ENCODE peak calls at places on chromosomes 11 and 22, in seven cellular contexts. G is CD8-positive, alpha-beta memory T cell; H is HCT116; Q is tibial nerve; D is body of pancreas; C is kidney; J is mesendoderm. W is an unnamed sample.

GRCh38 chr11:110086892-110087309 is 6.3 kb upstream of the ZC3H12C start:
- DNase-seq in D (no peak), C (no peak), G (no peak), Q (peak), J (no peak), H (no peak), W (peak)

GRCh38 chr11:77672276-77672675 is 34.7 kb upstream of the CLNS1A start:
- DNase-seq in G (no peak), C (no peak), D (no peak), Q (no peak), J (no peak), H (no peak), W (no peak)

GRCh38 chr11:64916040-64916847 is 765 bp downstream of the ATG2A start:
- DNase-seq in G (peak), C (peak), H (no peak), Q (peak), J (peak), D (no peak), W (no peak)

GRCh38 chr22:43852605-43853327 is 9.5 kb downstream of the SULT4A1 start:
- DNase-seq in G (no peak), H (no peak), D (no peak), J (no peak), C (peak), Q (no peak), W (no peak)

GRCh38 chr11:105960252-105961245 is 61.5 kb downstream of the MSANTD4 start:
- DNase-seq in H (no peak), J (peak), G (no peak), Q (no peak), D (no peak), C (peak), W (no peak)

GRCh38 chr11:4093519-4094347 is 866 bp upstream of the RRM1 start:
- DNase-seq in G (no peak), Q (no peak), H (no peak), C (no peak), J (no peak), D (no peak), W (no peak)

GRCh38 chr11:67280341-67280790 is 8.7 kb upstream of the ANKRD13D start:
- DNase-seq in H (no peak), C (peak), J (no peak), Q (no peak), G (no peak), D (no peak), W (no peak)

GRCh38 chr11:134486106-134486505 is 74.1 kb upstream of the B3GAT1 start:
- DNase-seq in D (no peak), Q (no peak), J (no peak), H (no peak), G (no peak), C (no peak), W (no peak)

GRCh38 chr22:48895831-48896765 is 931.6 kb downstream of the BRD1 start:
- DNase-seq in D (no peak), H (no peak), J (no peak), G (no peak), Q (no peak), C (no peak), W (no peak)

GRCh38 chr11:13368041-13368446 is 90.5 kb downstream of the BMAL1 start:
- DNase-seq in G (no peak), D (no peak), J (no peak), H (no peak), C (no peak), Q (no peak), W (no peak)

GRCh38 chr22:26918236-26918635 is 260.8 kb downstream of the MIAT start:
- DNase-seq in Q (no peak), G (no peak), J (peak), H (peak), C (no peak), D (no peak), W (no peak)

GRCh38 chr11:126140106-126140931 is 71.1 kb downstream of the RPUSD4 start:
- DNase-seq in Q (no peak), C (no peak), G (no peak), J (no peak), H (no peak), D (no peak), W (no peak)
- H3K27ac ChIP-seq in Q (peak), C (no peak), G (no peak), J (no peak), H (no peak), D (no peak), W (no peak)

DNA sequence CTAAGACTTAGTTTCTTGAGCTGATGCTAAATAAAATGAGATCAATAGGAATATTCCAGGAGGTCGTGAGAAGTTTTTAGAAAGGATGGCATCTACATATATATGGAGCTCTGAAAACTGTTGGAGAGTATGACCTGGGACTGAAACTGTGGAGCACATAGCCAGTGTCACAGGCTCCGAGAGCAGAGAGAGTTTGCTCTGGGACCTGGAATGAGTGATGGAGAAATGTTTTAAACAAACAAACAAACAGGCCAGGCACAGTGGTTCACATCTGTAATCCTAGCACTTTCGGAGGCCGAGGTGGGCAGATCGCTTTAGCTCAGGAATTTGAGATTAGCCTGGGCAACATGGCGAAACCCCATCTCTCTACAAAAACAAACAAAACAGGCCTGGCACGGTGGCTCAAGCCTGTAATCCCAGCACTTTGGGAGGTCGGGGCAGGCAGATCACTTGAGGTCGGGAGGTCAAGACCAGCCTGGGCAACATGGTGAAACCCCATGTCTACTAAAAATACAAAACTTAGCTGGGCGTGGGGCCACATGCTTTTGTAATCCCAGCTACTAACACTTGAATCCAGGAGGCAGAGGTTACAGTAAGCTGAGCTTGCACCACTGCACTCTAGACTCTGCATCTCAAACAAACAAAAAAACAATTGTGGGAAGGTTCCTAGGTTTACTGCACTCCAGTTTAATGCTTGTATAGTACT is 67.1 kb downstream of the SLC35F2 start:
- DNase-seq in J (no peak), Q (peak), H (no peak), D (no peak), C (no peak), G (no peak), W (no peak)
- H3K27ac ChIP-seq in J (no peak), Q (no peak), H (no peak), D (no peak), C (no peak), G (no peak), W (no peak)

DNA sequence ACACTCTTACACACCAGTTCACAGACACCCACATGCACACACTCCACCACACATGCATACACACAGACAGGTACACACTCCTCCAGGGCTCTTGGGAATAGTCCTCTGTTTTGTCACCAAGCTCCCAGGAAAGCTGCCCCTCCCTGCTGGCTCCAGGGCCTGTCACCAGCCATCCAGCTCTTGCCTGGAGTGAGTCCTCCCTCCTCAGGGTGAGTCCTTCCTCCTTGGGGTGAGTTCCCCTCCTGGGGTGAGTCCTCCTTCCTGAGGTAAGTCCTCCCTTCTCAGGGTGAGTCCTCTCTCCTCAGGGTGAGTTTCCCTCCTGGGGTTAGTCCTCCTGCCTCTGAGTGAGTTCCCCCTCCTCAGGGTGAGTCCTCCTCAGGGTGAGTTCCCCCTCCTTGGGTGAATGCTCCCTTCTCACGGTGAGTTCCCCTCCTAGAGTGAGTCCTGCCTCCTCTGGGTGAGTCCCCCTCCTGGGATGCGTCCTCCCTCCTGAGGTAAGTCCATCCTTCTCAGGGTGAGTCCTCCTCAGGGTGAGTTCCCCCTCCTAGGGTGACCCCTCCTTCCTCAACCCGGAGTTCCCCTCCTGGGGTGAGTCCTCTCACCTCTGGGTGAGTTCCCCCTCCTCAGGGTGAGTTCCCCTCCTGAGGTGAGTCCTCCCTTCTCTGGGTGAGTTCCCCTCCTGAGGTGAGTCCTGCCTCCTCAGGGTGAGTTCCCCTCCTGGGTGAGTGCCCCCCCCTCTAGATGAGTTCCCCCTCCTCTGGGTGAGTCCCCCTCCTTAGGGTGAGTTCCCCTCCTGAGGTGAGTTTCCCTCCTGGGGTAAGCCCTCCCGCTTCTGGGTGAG is 100.7 kb upstream of the FGF3 start:
- DNase-seq in Q (no peak), J (no peak), G (no peak), D (no peak), C (peak), H (no peak), W (no peak)
- H3K27ac ChIP-seq in Q (no peak), J (no peak), G (no peak), D (no peak), C (no peak), H (no peak), W (no peak)

GRCh38 chr11:131748146-131749050 is 378.0 kb downstream of the NTM start:
- DNase-seq in H (no peak), J (peak), Q (peak), G (no peak), D (peak), C (peak), W (no peak)

GRCh38 chr11:131750152-131750551 is 379.7 kb downstream of the NTM start:
- DNase-seq in H (no peak), D (no peak), J (no peak), C (no peak), Q (no peak), G (no peak), W (no peak)

GRCh38 chr11:131749100-131749499 is 378.7 kb downstream of the NTM start:
- DNase-seq in C (no peak), H (no peak), J (no peak), D (no peak), Q (no peak), G (no peak), W (no peak)

GRCh38 chr11:131754671-131755070 is 384.3 kb downstream of the NTM start:
- DNase-seq in C (no peak), G (no peak), H (no peak), Q (no peak), D (no peak), J (no peak), W (no peak)

GRCh38 chr11:131750692-131751091 is 380.3 kb downstream of the NTM start:
- DNase-seq in G (no peak), Q (no peak), J (no peak), D (no peak), H (no peak), C (no peak), W (no peak)
- H3K27ac ChIP-seq in G (no peak), Q (no peak), J (no peak), D (no peak), H (no peak), C (no peak), W (no peak)

GRCh38 chr11:7578276-7578955 is 64.6 kb downstream of the PPFIBP2 start:
- DNase-seq in Q (no peak), G (no peak), C (no peak), H (no peak), J (no peak), D (no peak), W (no peak)

GRCh38 chr11:7577883-7578242 is 64.1 kb downstream of the PPFIBP2 start:
- DNase-seq in D (no peak), H (no peak), J (peak), G (no peak), Q (no peak), C (no peak), W (no peak)

GRCh38 chr11:7576671-7577225 is 62.9 kb downstream of the PPFIBP2 start:
- DNase-seq in J (peak), C (peak), G (no peak), H (no peak), D (no peak), Q (peak), W (no peak)

GRCh38 chr11:7575841-7576451 is 62.1 kb downstream of the PPFIBP2 start:
- DNase-seq in H (no peak), D (no peak), J (peak), Q (no peak), C (peak), G (no peak), W (no peak)

DNA sequence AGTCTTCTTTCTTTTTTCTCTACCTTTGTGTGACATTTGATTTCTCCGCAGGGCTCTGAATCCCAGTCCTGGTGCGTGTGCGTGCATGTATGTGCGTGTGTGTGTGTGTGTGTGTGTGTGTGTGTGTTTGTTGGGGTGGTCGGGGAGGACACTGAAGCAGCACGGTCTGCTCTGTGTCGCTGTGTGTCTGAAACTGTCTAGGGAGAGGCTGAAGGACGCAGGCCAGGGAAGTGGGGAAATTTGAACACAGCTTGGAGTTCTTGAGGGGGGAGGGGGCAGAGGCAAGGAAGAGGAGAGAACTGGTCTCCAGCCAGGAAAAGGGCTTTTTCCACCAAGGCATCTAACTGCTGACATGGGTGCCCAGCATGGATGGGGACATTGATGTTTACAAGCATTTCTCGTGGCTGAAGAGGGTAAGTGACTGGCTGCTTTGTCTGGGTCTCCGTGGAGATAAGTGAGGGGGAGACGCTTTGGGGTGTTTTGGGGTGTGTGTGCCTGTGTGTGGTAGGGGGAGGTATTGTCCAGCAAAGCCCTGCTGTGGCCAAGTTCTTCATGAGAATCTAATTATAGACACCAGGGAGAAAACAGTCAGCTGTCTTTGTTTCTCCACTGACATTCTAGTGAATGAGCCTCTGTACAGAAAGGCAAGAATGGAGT is 63.6 kb downstream of the PPFIBP2 start:
- DNase-seq in J (peak), Q (peak), H (no peak), C (no peak), D (no peak), G (no peak), W (no peak)
- H3K27ac ChIP-seq in J (peak), Q (peak), H (no peak), C (peak), D (peak), G (no peak), W (peak)

GRCh38 chr22:31628969-31629723 is 32.9 kb downstream of the PISD start:
- DNase-seq in C (no peak), J (no peak), D (no peak), H (no peak), Q (no peak), G (no peak), W (no peak)
- H3K27ac ChIP-seq in C (no peak), J (no peak), D (peak), H (peak), Q (peak), G (peak), W (no peak)

GRCh38 chr11:75315439-75315805 is 36.0 kb downstream of the ARRB1 start:
- DNase-seq in H (no peak), G (no peak), C (peak), Q (no peak), D (no peak), J (no peak), W (no peak)

GRCh38 chr11:75312346-75312745 is 39.1 kb downstream of the ARRB1 start:
- DNase-seq in C (no peak), H (no peak), Q (no peak), D (no peak), G (no peak), J (no peak), W (no peak)

GRCh38 chr11:75311858-75312288 is 39.6 kb downstream of the ARRB1 start:
- DNase-seq in C (peak), Q (peak), G (no peak), H (no peak), D (peak), J (peak), W (no peak)

GRCh38 chr11:75314771-75315438 is 36.6 kb downstream of the ARRB1 start:
- DNase-seq in C (peak), G (no peak), Q (no peak), J (no peak), D (no peak), H (no peak), W (no peak)

GRCh38 chr11:75313457-75314272 is 37.8 kb downstream of the ARRB1 start:
- DNase-seq in H (no peak), Q (peak), G (no peak), C (peak), D (no peak), J (peak), W (no peak)
- H3K27ac ChIP-seq in H (no peak), Q (peak), G (peak), C (peak), D (peak), J (no peak), W (no peak)

DNA sequence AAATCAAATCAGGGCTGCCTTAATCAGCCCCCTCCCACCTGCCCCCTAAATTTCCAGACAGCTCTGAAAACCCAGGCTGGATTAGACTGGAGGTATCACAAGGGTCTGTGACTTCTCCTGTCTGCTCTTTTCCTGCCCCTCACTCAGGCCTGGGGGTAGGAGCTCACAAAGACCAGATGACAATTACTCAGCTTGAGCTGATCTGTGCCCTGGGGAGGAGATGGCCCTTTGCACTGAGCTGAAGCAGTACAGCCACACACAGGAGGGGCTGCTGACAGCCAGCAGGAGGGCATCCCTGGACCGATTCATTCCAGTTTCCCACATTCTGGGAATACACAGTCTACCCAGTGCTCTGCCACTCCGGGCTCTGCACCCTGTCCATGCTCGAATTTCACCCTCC is 4.2 kb downstream of the ABCC8 start:
- DNase-seq in D (no peak), J (no peak), C (no peak), H (no peak), G (no peak), Q (no peak), W (no peak)
- H3K27ac ChIP-seq in D (no peak), J (no peak), C (no peak), H (no peak), G (no peak), Q (no peak), W (no peak)

DNA sequence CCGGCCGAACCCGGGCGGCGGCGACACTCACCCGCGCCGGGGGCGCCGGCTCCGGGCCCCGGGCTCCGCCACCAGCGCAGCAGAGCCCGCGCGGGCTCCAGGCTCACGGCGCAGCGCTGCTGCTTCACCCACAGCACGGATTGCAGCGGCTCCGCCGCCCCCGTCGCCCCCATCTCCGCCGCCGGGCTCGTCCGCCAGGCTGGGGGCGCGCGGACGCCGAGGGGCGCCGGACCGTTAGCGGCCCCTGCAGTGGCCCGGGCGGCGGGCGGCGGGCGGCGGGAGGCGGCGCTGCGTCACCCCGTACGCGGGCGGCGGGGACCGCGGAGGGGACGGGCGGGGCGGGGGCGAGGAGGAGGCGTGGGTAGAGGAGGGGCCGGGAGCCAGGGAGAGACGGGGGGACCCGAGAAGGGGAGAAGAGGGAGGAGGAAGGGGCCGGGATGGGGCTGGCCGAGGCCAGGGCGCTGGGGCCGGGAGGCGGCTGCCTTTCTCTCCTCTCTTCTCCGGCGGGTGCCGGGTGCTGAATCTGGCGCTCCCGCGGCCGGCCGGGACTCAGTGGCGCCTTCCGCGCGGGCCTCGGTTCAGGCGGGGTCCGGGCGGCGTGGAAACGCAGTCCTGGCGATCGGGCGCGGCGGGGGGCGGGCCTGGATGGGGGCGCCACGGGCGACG is at the start of gene CERK:
- DNase-seq in D (peak), H (no peak), Q (peak), J (peak), C (peak), G (peak), W (no peak)
- H3K27ac ChIP-seq in D (peak), H (peak), Q (peak), J (peak), C (peak), G (peak), W (peak)

GRCh38 chr11:45436118-45436517 is 150.0 kb upstream of the SYT13 start:
- DNase-seq in J (no peak), C (no peak), H (no peak), D (no peak), Q (no peak), G (no peak), W (no peak)

GRCh38 chr11:45432910-45433309 is 146.8 kb upstream of the SYT13 start:
- DNase-seq in D (no peak), J (no peak), G (no peak), Q (no peak), C (no peak), H (no peak), W (no peak)

GRCh38 chr11:45436966-45437365 is 150.8 kb upstream of the SYT13 start:
- DNase-seq in Q (no peak), J (no peak), D (no peak), G (no peak), C (no peak), H (no peak), W (no peak)

GRCh38 chr11:45432100-45432499 is 146.0 kb upstream of the SYT13 start:
- DNase-seq in Q (no peak), C (no peak), J (peak), G (no peak), D (no peak), H (no peak), W (no peak)

DNA sequence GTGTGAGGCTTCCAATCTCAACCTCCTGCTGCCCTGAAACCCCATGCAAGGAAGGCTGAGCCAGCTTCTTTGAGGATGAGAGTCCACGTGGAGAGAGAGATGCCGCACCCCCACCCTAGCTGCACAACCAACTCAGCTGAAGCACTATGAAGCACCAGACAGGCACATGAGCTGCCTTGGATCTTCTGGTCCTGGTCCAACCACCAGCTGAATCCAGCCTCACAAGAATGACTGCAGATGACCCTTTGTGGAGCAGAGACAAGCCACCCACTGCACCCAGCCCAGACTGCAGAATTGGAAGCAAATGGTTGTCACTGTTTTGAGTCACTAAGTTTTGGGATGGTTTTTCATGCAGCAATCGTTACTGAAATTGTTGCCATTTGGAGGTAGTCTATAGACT is 149.6 kb upstream of the SYT13 start:
- DNase-seq in G (no peak), C (no peak), H (no peak), J (no peak), D (no peak), Q (no peak), W (no peak)
- H3K27ac ChIP-seq in G (no peak), C (no peak), H (no peak), J (no peak), D (no peak), Q (no peak), W (no peak)

W was measured in epithelial cell of prostate.